ENCODE peak calls at places on chromosomes 3 and 15, in five cellular contexts. K is adrenal gland; D is naive thymus-derived CD4-positive, alpha-beta T cell; Q is mammary epithelial cell; E is heart left ventricle. C is an unnamed sample.
A peak's percentile ranks its signal among the peaks of the same experiment; 100 is the strongest.

GRCh38 chr3:183714622-183715021 is 17.0 kb downstream of the YEATS2 start:
- DNase-seq in Q (no peak), E (no peak), K (no peak), D (no peak), C (no peak)

GRCh38 chr3:171563298-171563697 is 103.1 kb upstream of the TNIK start:
- DNase-seq in K (no peak), E (no peak), Q (no peak), D (no peak), C (no peak)

GRCh38 chr3:53073553-53074365 is 27.9 kb upstream of the SFMBT1 start:
- DNase-seq in D (no peak), E (no peak), Q (no peak), K (no peak), C (no peak)

GRCh38 chr15:40310001-40310959 is 2.5 kb upstream of the PLCB2 start:
- DNase-seq in E (peak; percentile 68), Q (no peak), K (peak; percentile 58), D (peak; percentile 57), C (peak; percentile 53)

GRCh38 chr15:95770191-95770590 is 560.3 kb upstream of the NR2F2 start:
- DNase-seq in E (no peak), Q (peak; percentile 56), D (no peak), K (no peak), C (peak; percentile 36)

GRCh38 chr15:49875392-49875791 is 243.6 kb downstream of the ATP8B4 start:
- DNase-seq in K (no peak), Q (peak; percentile 25), D (no peak), E (no peak), C (no peak)

GRCh38 chr3:54882114-54882833 is 45.6 kb downstream of the LRTM1 start:
- DNase-seq in D (no peak), E (no peak), K (no peak), Q (peak; percentile 82), C (peak; percentile 99)

GRCh38 chr3:107208100-107208499 is 169.1 kb upstream of the CCDC54 start:
- DNase-seq in D (no peak), Q (peak; percentile 93), K (peak; percentile 66), E (peak; percentile 51), C (peak; percentile 97)

GRCh38 chr15:50186752-50187151 is 4.8 kb downstream of the SLC27A2 start:
- DNase-seq in K (no peak), Q (no peak), D (no peak), E (no peak), C (no peak)

GRCh38 chr15:94266000-94266399 is 34.6 kb downstream of the MCTP2 start:
- DNase-seq in E (no peak), Q (no peak), K (no peak), D (no peak), C (no peak)

GRCh38 chr3:83523470-83524073 is 1435.2 kb upstream of the CADM2 start:
- DNase-seq in K (peak; percentile 56), D (no peak), Q (peak; percentile 44), E (no peak), C (peak; percentile 40)

GRCh38 chr3:14506626-14507344 is 33.4 kb downstream of the GRIP2 start:
- DNase-seq in K (no peak), Q (no peak), D (no peak), E (peak; percentile 9), C (no peak)

GRCh38 chr3:108486910-108487309 is 23.5 kb downstream of the MYH15 start:
- DNase-seq in K (peak; percentile 26), D (no peak), Q (peak; percentile 61), E (peak; percentile 18), C (peak; percentile 66)

GRCh38 chr3:11187678-11188077 is 33.4 kb downstream of the HRH1 start:
- DNase-seq in K (no peak), E (no peak), D (no peak), Q (no peak), C (peak; percentile 17)

GRCh38 chr3:40615110-40615915 is 90.6 kb downstream of the ZNF621 start:
- DNase-seq in E (no peak), K (no peak), D (no peak), Q (no peak), C (peak; percentile 16)

GRCh38 chr3:138332472-138333073 is 2.9 kb upstream of the NME9 start:
- DNase-seq in E (no peak), K (no peak), Q (no peak), D (peak; percentile 17), C (peak; percentile 70)

DNA sequence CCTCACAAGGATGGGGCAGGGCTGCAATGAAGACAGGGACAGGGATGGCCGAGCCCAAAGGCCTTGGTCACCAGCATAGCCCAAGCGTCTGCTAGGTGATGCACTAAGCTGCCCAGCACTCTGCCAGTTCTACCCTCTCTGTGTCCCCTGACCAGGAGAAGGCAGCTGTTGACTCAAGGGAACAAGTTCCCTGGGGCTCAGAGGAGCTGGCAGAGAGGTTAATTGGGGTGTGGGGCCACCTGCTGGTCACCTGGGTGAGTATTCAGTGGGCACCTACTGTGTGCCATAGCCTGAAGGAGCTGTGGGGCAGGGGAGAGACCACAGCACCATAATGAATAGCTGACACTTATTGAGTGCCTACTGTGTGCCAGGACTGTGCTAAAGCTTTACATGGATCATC is 22.0 kb upstream of the DOCK3 start:
- DNase-seq in Q (peak; percentile 36), E (peak; percentile 41), D (peak; percentile 39), K (peak; percentile 46), C (no peak)
- H3K9me3 ChIP-seq in Q (no peaks in the 10 kb centered on the region), E (no peaks in the 10 kb centered on the region), D (no peaks in the 10 kb centered on the region), K (no peaks in the 10 kb centered on the region), C (no peaks in the 10 kb centered on the region)

DNA sequence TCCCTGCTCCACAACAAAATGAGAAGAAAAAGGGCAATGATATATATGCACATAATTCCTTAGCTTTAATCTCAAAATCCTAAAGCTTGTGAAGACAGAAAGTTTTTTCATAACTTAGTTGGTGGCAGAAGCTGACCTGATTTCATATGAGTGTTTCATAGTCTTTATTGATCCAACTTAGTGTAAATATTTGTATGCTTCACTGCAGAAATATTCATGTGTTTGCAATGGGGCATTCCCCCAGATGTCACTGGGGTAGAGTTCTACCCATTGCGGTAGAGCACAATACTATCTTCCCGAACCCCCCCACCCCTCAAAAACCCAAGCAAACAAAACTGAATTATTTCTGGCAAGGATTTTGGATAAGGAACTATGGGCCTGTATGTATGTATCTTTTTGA is 221.2 kb downstream of the THRB start:
- DNase-seq in K (no peak), Q (no peak), D (no peak), E (no peak), C (no peak)
- H3K4me3 ChIP-seq in K (no peak overlapping the region), Q (no peak overlapping the region), D (no peak overlapping the region), E (no peak overlapping the region), C (no peak overlapping the region)

DNA sequence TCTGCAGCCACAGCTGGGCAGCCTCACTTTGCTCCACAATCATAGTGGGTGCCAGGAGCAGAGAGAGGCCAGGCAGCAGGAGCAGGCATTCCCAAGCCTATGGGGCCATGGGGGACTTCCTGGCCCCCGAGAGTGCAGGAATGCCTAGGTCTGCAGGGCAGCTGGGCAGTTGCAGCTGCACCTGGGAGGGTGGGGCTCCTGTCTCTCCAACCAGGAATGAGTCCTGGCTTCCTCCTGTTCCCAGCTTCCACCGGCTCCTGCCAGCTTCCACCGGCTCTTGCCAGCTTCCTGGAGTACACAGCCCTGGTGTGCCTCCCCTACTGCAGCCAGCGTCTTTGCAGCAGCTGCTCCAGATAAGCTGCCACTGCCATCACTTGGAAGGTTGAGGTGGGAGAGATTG is 86.3 kb upstream of the CDV3 start:
- DNase-seq in K (no peak), Q (no peak), E (no peak), D (no peak), C (no peak)
- H3K9me3 ChIP-seq in K (no peaks in the 10 kb centered on the region), Q (no peaks in the 10 kb centered on the region), E (peaks cover 17% of the 10 kb centered on the region), D (no peaks in the 10 kb centered on the region), C (no peaks in the 10 kb centered on the region)

DNA sequence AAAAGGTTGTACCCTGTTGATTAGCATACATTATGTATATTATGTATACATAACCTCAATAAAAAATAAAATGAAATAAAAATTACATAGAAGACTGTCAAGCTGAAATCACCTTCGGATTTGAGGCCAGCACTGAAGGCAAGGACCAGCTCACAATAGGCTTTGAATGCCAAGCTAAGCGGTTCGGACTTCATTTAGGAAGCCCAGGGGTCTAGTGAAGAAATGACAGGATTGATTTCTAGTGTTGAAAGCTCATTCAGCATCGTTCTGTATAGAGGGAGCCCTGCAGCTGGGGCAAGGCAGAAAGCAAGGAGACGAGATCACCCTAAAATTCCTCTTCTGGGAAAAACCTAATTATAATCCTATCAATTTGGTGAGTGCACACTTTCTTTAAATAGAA is 44.1 kb upstream of the SSR3 start:
- DNase-seq in K (no peak), D (no peak), Q (no peak), E (no peak), C (no peak)
- H3K4me3 ChIP-seq in K (no peak overlapping the region), D (no peak overlapping the region), Q (no peak overlapping the region), E (no peak overlapping the region), C (no peak overlapping the region)

GRCh38 chr15:26372712-26373111 is 400.2 kb downstream of the GABRB3 start:
- DNase-seq in Q (no peak), E (no peak), K (no peak), D (no peak), C (no peak)

GRCh38 chr15:26378304-26378703 is 394.6 kb downstream of the GABRB3 start:
- DNase-seq in K (no peak), Q (no peak), E (no peak), D (no peak), C (no peak)

DNA sequence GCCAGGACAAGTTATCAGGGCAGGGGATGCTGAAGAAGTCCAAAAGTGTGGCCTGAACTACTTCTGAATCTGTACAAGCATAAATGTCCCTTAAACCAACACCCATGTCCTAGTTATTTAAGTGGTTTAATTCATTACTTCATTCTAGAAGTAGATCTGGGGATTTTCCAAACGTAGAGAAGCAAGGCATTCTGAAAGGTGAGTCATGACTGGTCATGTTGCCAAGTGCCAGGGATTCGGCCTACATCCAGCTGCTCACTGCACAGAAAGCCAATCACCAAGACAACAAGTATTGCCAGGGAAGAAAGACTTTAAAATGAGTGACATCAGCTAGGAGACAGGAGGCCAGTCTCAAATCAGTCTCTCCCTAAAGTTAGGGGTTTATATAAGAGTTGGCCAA is 396.6 kb downstream of the GABRB3 start:
- DNase-seq in K (no peak), Q (no peak), D (no peak), E (no peak), C (peak; percentile 0)
- H3K9me3 ChIP-seq in K (no peaks in the 10 kb centered on the region), Q (peaks cover 54% of the 10 kb centered on the region), D (no peaks in the 10 kb centered on the region), E (peaks cover 21% of the 10 kb centered on the region), C (no peaks in the 10 kb centered on the region)

GRCh38 chr3:194285024-194285858 is 65.9 kb downstream of the CPN2 start:
- DNase-seq in E (no peak), K (peak; percentile 65), D (no peak), Q (peak; percentile 38), C (peak; percentile 70)

GRCh38 chr3:194286747-194287146 is 64.4 kb downstream of the CPN2 start:
- DNase-seq in E (no peak), D (no peak), K (peak; percentile 20), Q (no peak), C (no peak)

GRCh38 chr3:194284351-194284750 is 66.8 kb downstream of the CPN2 start:
- DNase-seq in E (no peak), D (no peak), K (peak; percentile 22), Q (no peak), C (no peak)

GRCh38 chr3:194287392-194287791 is 63.7 kb downstream of the CPN2 start:
- DNase-seq in E (no peak), Q (no peak), K (peak; percentile 15), D (no peak), C (no peak)

DNA sequence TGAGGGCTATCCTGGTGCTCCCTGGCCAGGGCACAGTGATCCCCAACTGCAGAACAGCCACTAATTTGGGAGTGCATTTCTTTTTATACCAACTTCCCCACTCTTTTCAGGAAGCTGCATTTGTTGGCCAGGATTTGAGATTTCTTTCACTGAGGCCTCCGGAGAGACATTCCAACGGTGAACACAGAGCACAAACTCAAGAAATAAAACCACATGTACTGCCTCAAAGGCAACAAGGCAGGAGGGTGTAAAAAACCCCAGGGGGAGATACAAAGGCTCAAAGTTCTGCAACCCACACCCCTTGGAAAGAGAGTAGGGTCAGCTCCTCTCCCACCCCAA is 65.3 kb downstream of the CPN2 start:
- DNase-seq in D (no peak), E (no peak), Q (no peak), K (peak; percentile 18), C (no peak)
- H3K4me3 ChIP-seq in D (no peak overlapping the region), E (no peak overlapping the region), Q (no peak overlapping the region), K (no peak overlapping the region), C (no peak overlapping the region)

GRCh38 chr3:177624523-177625495 is 427.5 kb upstream of the TBL1XR1 start:
- DNase-seq in D (no peak), Q (no peak), E (no peak), K (no peak), C (no peak)
- H3K9me3 ChIP-seq in D (no peaks in the 10 kb centered on the region), Q (no peaks in the 10 kb centered on the region), E (no peaks in the 10 kb centered on the region), K (no peaks in the 10 kb centered on the region), C (no peaks in the 10 kb centered on the region)

C was measured in GM23248.